ENCODE peak calls at places on chromosomes 7 and 10, in ten cellular contexts. One of them, this sample, is unnamed.
A peak's percentile ranks its signal among the peaks of the same experiment; 100 is the strongest.

GRCh38 chr10:124168991-124169826 is 75.8 kb upstream of the CHST15 start:
- DNase-seq in ovary: no peak
- DNase-seq in HCT116: no peak
- DNase-seq in A549: no peak
- DNase-seq in uterus: peak; percentile 7
- DNase-seq in IMR-90: no peak
- DNase-seq in testis: no peak
- DNase-seq in spleen: peak; percentile 62
- DNase-seq in body of pancreas: no peak
- DNase-seq in suprapubic skin: peak; percentile 44
- DNase-seq in this sample: no peak

GRCh38 chr7:27030393-27031001 is 65.3 kb downstream of the HOXA1 start:
- DNase-seq in IMR-90: no peak
- DNase-seq in HCT116: no peak
- DNase-seq in ovary: no peak
- DNase-seq in uterus: no peak
- DNase-seq in suprapubic skin: no peak
- DNase-seq in testis: no peak
- DNase-seq in A549: no peak
- DNase-seq in body of pancreas: no peak
- DNase-seq in spleen: no peak
- DNase-seq in this sample: no peak

GRCh38 chr7:155188821-155189599 is 108.7 kb upstream of the INSIG1 start:
- DNase-seq in suprapubic skin: no peak
- DNase-seq in body of pancreas: no peak
- DNase-seq in ovary: no peak
- DNase-seq in IMR-90: peak; percentile 53
- DNase-seq in testis: no peak
- DNase-seq in A549: no peak
- DNase-seq in uterus: no peak
- DNase-seq in HCT116: no peak
- DNase-seq in spleen: no peak
- DNase-seq in this sample: no peak

GRCh38 chr7:83190659-83191389 is 28.1 kb upstream of the PCLO start:
- DNase-seq in uterus: no peak
- DNase-seq in HCT116: no peak
- DNase-seq in body of pancreas: no peak
- DNase-seq in A549: no peak
- DNase-seq in spleen: no peak
- DNase-seq in ovary: no peak
- DNase-seq in IMR-90: no peak
- DNase-seq in suprapubic skin: no peak
- DNase-seq in testis: no peak
- DNase-seq in this sample: no peak

GRCh38 chr7:149466364-149466763 is 5.5 kb upstream of the ZNF777 start:
- DNase-seq in uterus: no peak
- DNase-seq in testis: no peak
- DNase-seq in suprapubic skin: no peak
- DNase-seq in HCT116: no peak
- DNase-seq in ovary: no peak
- DNase-seq in body of pancreas: no peak
- DNase-seq in A549: no peak
- DNase-seq in spleen: no peak
- DNase-seq in IMR-90: no peak
- DNase-seq in this sample: no peak

GRCh38 chr7:49099587-49100326 is 175.4 kb downstream of the CDC14C start:
- DNase-seq in body of pancreas: no peak
- DNase-seq in ovary: no peak
- DNase-seq in spleen: no peak
- DNase-seq in A549: no peak
- DNase-seq in suprapubic skin: no peak
- DNase-seq in testis: no peak
- DNase-seq in HCT116: no peak
- DNase-seq in IMR-90: no peak
- DNase-seq in uterus: no peak
- DNase-seq in this sample: no peak

GRCh38 chr7:40717242-40717641 is 582.4 kb downstream of the SUGCT start:
- DNase-seq in spleen: no peak
- DNase-seq in testis: peak; percentile 62
- DNase-seq in suprapubic skin: peak; percentile 84
- DNase-seq in HCT116: peak; percentile 81
- DNase-seq in uterus: peak; percentile 57
- DNase-seq in IMR-90: peak; percentile 81
- DNase-seq in ovary: peak; percentile 67
- DNase-seq in body of pancreas: peak; percentile 86
- DNase-seq in A549: peak; percentile 12
- DNase-seq in this sample: no peak

GRCh38 chr10:110206988-110207804 is at the start of gene MXI1:
- DNase-seq in HCT116: peak; percentile 85
- DNase-seq in suprapubic skin: peak; percentile 86
- DNase-seq in IMR-90: peak; percentile 82
- DNase-seq in uterus: peak; percentile 62
- DNase-seq in ovary: peak; percentile 58
- DNase-seq in body of pancreas: peak; percentile 87
- DNase-seq in testis: peak; percentile 95
- DNase-seq in A549: peak; percentile 80
- DNase-seq in spleen: peak; percentile 91
- DNase-seq in this sample: no peak

GRCh38 chr10:104903433-104903832 is 262.3 kb downstream of the SORCS3 start:
- DNase-seq in suprapubic skin: no peak
- DNase-seq in testis: no peak
- DNase-seq in body of pancreas: no peak
- DNase-seq in uterus: no peak
- DNase-seq in ovary: no peak
- DNase-seq in A549: no peak
- DNase-seq in spleen: no peak
- DNase-seq in HCT116: no peak
- DNase-seq in IMR-90: no peak
- DNase-seq in this sample: no peak

GRCh38 chr7:540997-541396 is 21.4 kb upstream of the PDGFA start:
- DNase-seq in testis: no peak
- DNase-seq in uterus: no peak
- DNase-seq in ovary: no peak
- DNase-seq in body of pancreas: no peak
- DNase-seq in spleen: no peak
- DNase-seq in A549: no peak
- DNase-seq in HCT116: no peak
- DNase-seq in IMR-90: no peak
- DNase-seq in suprapubic skin: no peak
- DNase-seq in this sample: no peak

GRCh38 chr10:510415-510881 is 179.0 kb downstream of the DIP2C start:
- DNase-seq in testis: no peak
- DNase-seq in IMR-90: peak; percentile 16
- DNase-seq in uterus: no peak
- DNase-seq in A549: no peak
- DNase-seq in body of pancreas: no peak
- DNase-seq in HCT116: no peak
- DNase-seq in suprapubic skin: no peak
- DNase-seq in ovary: no peak
- DNase-seq in spleen: peak; percentile 46
- DNase-seq in this sample: no peak

GRCh38 chr7:156668130-156668741 is 27.7 kb downstream of the RNF32 start:
- DNase-seq in uterus: no peak
- DNase-seq in spleen: peak; percentile 63
- DNase-seq in HCT116: no peak
- DNase-seq in suprapubic skin: no peak
- DNase-seq in testis: no peak
- DNase-seq in IMR-90: peak; percentile 20
- DNase-seq in A549: no peak
- DNase-seq in ovary: no peak
- DNase-seq in body of pancreas: no peak
- DNase-seq in this sample: no peak

GRCh38 chr7:37322831-37323230 is 125.8 kb downstream of the ELMO1 start:
- DNase-seq in body of pancreas: no peak
- DNase-seq in testis: no peak
- DNase-seq in IMR-90: no peak
- DNase-seq in suprapubic skin: no peak
- DNase-seq in ovary: no peak
- DNase-seq in A549: no peak
- DNase-seq in uterus: no peak
- DNase-seq in HCT116: no peak
- DNase-seq in spleen: no peak
- DNase-seq in this sample: no peak

GRCh38 chr10:112721080-112721698 is 228.9 kb upstream of the TCF7L2 start:
- DNase-seq in suprapubic skin: no peak
- DNase-seq in HCT116: peak; percentile 51
- DNase-seq in testis: peak; percentile 45
- DNase-seq in A549: peak; percentile 69
- DNase-seq in body of pancreas: peak; percentile 39
- DNase-seq in IMR-90: peak; percentile 53
- DNase-seq in spleen: no peak
- DNase-seq in ovary: no peak
- DNase-seq in uterus: no peak
- DNase-seq in this sample: no peak

GRCh38 chr10:80415734-80416281 is 7.5 kb downstream of the PRXL2A start:
- DNase-seq in IMR-90: no peak
- DNase-seq in spleen: no peak
- DNase-seq in A549: no peak
- DNase-seq in uterus: no peak
- DNase-seq in HCT116: no peak
- DNase-seq in ovary: no peak
- DNase-seq in suprapubic skin: no peak
- DNase-seq in testis: no peak
- DNase-seq in body of pancreas: no peak
- DNase-seq in this sample: no peak
- H3K4me1 ChIP-seq in IMR-90: peaks cover 3% of the 10 kb centered on the region
- H3K4me1 ChIP-seq in spleen: no peaks in the 10 kb centered on the region
- H3K4me1 ChIP-seq in A549: peaks cover 17% of the 10 kb centered on the region
- H3K4me1 ChIP-seq in uterus: peaks cover 14% of the 10 kb centered on the region
- H3K4me1 ChIP-seq in HCT116: no peaks in the 10 kb centered on the region
- H3K4me1 ChIP-seq in ovary: peaks cover 22% of the 10 kb centered on the region
- H3K4me1 ChIP-seq in suprapubic skin: peaks cover 57% of the 10 kb centered on the region
- H3K4me1 ChIP-seq in testis: peaks cover 93% of the 10 kb centered on the region
- H3K4me1 ChIP-seq in body of pancreas: peaks cover 33% of the 10 kb centered on the region
- H3K4me1 ChIP-seq in this sample: peaks cover 61% of the 10 kb centered on the region

DNA sequence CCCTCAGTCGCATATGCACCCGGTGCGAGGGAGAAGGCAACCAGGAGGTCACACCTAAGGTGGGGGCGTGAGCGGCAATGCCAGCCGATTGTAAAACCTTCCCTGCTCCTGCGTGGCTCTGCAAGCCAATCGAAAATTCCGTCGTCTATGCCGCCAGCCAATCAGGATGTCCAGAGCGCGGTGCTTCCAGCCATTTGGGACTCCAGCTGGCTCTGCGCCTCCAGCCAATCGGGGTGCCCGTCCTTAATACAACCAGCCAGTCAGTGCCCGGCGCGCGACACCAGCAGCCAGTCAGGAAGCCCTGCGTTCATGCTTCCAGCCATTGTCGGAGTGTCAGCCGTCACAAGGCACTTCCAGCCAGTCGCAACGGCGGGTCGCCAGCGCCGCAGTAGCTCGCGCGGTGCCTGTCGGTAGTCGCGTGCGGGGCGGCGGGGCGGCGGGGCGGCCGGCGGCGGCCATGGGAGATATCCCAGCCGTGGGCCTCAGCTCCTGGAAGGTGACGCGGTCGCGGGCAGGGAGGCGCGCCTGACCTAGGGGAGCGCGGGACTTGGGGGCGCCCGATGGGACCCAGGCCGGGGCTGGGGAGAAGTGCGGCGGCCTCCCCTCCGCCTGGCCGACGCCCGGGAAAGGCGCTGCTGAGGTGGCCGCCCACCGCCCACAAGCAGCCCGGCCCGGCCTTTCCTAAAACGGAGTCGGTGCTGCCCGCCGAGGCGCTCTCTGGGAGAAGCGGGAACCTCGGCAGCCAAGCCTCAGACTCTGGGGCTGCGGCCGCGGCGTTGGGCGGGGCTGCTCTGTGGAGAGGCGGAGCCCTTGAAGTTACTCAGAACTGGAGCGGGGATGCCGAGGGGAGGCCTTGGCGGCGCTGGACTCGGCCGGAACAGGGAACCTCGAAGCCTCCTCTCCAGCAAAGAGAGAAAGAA is at the start of gene AKR1E2:
- DNase-seq in uterus: peak; percentile 83
- DNase-seq in IMR-90: peak; percentile 79
- DNase-seq in suprapubic skin: peak; percentile 96
- DNase-seq in ovary: peak; percentile 76
- DNase-seq in body of pancreas: peak; percentile 86
- DNase-seq in HCT116: peak; percentile 83
- DNase-seq in A549: peak; percentile 98
- DNase-seq in spleen: peak; percentile 91
- DNase-seq in testis: peak; percentile 96
- DNase-seq in this sample: no peak
- TF ChIP-seq POLR2A in uterus: peak; percentile 15
- TF ChIP-seq POLR2A in IMR-90: no peak
- TF ChIP-seq POLR2A in suprapubic skin: peak; percentile 43
- TF ChIP-seq POLR2A in ovary: no peak
- TF ChIP-seq POLR2A in body of pancreas: peak; percentile 51
- TF ChIP-seq POLR2A in HCT116: no peak
- TF ChIP-seq POLR2A in A549: peak; percentile 77
- TF ChIP-seq POLR2A in spleen: no peak
- TF ChIP-seq POLR2A in testis: no peak
- TF ChIP-seq POLR2A in this sample: no peak

GRCh38 chr10:131436467-131436866 is 124.9 kb upstream of the TCERG1L start:
- DNase-seq in testis: no peak
- DNase-seq in IMR-90: no peak
- DNase-seq in A549: no peak
- DNase-seq in body of pancreas: no peak
- DNase-seq in spleen: no peak
- DNase-seq in ovary: no peak
- DNase-seq in suprapubic skin: no peak
- DNase-seq in HCT116: no peak
- DNase-seq in uterus: no peak
- DNase-seq in this sample: no peak
- H3K4me1 ChIP-seq in testis: peaks cover 12% of the 10 kb centered on the region
- H3K4me1 ChIP-seq in IMR-90: no peaks in the 10 kb centered on the region
- H3K4me1 ChIP-seq in A549: no peaks in the 10 kb centered on the region
- H3K4me1 ChIP-seq in body of pancreas: peaks cover 8% of the 10 kb centered on the region
- H3K4me1 ChIP-seq in spleen: no peaks in the 10 kb centered on the region
- H3K4me1 ChIP-seq in ovary: peaks cover 10% of the 10 kb centered on the region
- H3K4me1 ChIP-seq in suprapubic skin: peaks cover 11% of the 10 kb centered on the region
- H3K4me1 ChIP-seq in HCT116: no peaks in the 10 kb centered on the region
- H3K4me1 ChIP-seq in uterus: peaks cover 5% of the 10 kb centered on the region
- H3K4me1 ChIP-seq in this sample: peaks cover 14% of the 10 kb centered on the region

DNA sequence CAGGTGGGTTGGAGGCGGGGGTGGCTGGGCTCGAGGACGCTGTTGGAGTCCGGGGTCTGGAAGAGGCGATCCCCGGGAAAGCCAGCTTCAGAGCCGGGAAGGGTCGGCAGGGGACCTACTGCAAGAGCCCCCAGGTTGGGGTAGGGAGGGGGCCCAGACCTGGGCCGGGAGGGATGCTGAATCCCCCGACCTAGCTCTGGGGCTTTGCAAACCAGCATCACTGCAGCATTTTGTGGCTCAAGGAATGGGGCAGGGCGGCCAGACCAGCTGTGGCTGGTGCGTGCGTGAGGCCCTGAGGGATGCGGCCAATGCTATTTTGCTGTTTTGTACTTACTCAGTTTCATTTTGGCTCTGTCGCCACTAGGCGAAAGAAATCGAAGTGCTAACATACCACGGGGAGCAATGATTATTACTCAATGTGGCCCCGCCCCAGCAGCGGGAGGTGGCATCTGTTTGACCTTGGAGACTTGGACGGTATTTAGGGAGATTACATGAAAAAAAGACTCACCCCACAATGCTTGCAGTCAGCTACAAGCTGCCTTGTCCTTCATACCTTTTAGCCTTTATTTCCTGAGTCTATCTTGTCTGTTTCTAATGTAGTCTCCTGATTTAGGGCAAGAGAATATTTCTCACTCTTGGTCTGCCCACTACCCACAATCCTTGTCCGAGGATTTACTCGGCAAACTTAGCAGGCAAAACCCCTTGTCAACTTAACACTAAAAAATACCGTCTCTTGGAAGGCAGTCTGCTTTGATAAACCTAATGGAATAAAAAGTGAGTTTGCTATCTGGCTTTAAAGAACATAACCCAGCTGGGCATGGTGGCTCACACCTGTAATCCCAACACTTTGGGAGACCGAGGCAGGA is 16.2 kb downstream of the HSPB1 start:
- DNase-seq in suprapubic skin: peak; percentile 91
- DNase-seq in ovary: peak; percentile 73
- DNase-seq in testis: peak; percentile 88
- DNase-seq in uterus: peak; percentile 76
- DNase-seq in HCT116: no peak
- DNase-seq in A549: peak; percentile 95
- DNase-seq in body of pancreas: peak; percentile 90
- DNase-seq in IMR-90: peak; percentile 89
- DNase-seq in spleen: no peak
- DNase-seq in this sample: no peak
- TF ChIP-seq POLR2A in suprapubic skin: no peak
- TF ChIP-seq POLR2A in ovary: no peak
- TF ChIP-seq POLR2A in testis: peak; percentile 12
- TF ChIP-seq POLR2A in uterus: no peak
- TF ChIP-seq POLR2A in HCT116: no peak
- TF ChIP-seq POLR2A in A549: no peak
- TF ChIP-seq POLR2A in body of pancreas: peak; percentile 74
- TF ChIP-seq POLR2A in IMR-90: no peak
- TF ChIP-seq POLR2A in spleen: peak; percentile 64
- TF ChIP-seq POLR2A in this sample: peak; percentile 21

This sample was measured in vagina.